ENCODE peak calls at places on chromosome 7, in four cellular contexts. One of them, this sample, is unnamed.

GRCh38 chr7:132511387-132511786 is 64.9 kb downstream of the PLXNA4 start:
- DNase-seq in DMS53: no peak
- DNase-seq in hepatic stellate cell: no peak
- DNase-seq in endothelial cell of umbilical vein: no peak
- DNase-seq in this sample: no peak

GRCh38 chr7:5314864-5315263 is 32.1 kb downstream of the SLC29A4 start:
- DNase-seq in hepatic stellate cell: no peak
- DNase-seq in endothelial cell of umbilical vein: no peak
- DNase-seq in DMS53: no peak
- DNase-seq in this sample: no peak

GRCh38 chr7:42198974-42199668 is 37.9 kb downstream of the GLI3 start:
- DNase-seq in hepatic stellate cell: no peak
- DNase-seq in DMS53: no peak
- DNase-seq in endothelial cell of umbilical vein: no peak
- DNase-seq in this sample: no peak

GRCh38 chr7:2120251-2120660 is 112.5 kb downstream of the MAD1L1 start:
- DNase-seq in DMS53: no peak
- DNase-seq in endothelial cell of umbilical vein: no peak
- DNase-seq in hepatic stellate cell: no peak
- DNase-seq in this sample: no peak

GRCh38 chr7:152756126-152756525 is 3.4 kb upstream of the ACTR3B start:
- DNase-seq in hepatic stellate cell: no peak
- DNase-seq in DMS53: no peak
- DNase-seq in endothelial cell of umbilical vein: no peak
- DNase-seq in this sample: no peak

GRCh38 chr7:51428226-51428887 is 111.7 kb upstream of the COBL start:
- DNase-seq in DMS53: peak; percentile 74
- DNase-seq in hepatic stellate cell: no peak
- DNase-seq in endothelial cell of umbilical vein: no peak
- DNase-seq in this sample: no peak

GRCh38 chr7:116500071-116500853 is 724 bp downstream of the CAV2 start:
- DNase-seq in DMS53: peak; percentile 59
- DNase-seq in hepatic stellate cell: peak; percentile 12
- DNase-seq in endothelial cell of umbilical vein: peak; percentile 78
- DNase-seq in this sample: no peak

GRCh38 chr7:73742753-73743641 is 4.4 kb upstream of the ABHD11 start:
- DNase-seq in endothelial cell of umbilical vein: no peak
- DNase-seq in hepatic stellate cell: no peak
- DNase-seq in DMS53: peak; percentile 100
- DNase-seq in this sample: no peak

GRCh38 chr7:74525881-74526280 is 72.2 kb downstream of the GTF2IRD1 start:
- DNase-seq in DMS53: peak; percentile 99
- DNase-seq in hepatic stellate cell: no peak
- DNase-seq in endothelial cell of umbilical vein: no peak
- DNase-seq in this sample: no peak

GRCh38 chr7:73738220-73738611 is 386 bp downstream of the ABHD11 start:
- DNase-seq in DMS53: peak; percentile 84
- DNase-seq in hepatic stellate cell: peak; percentile 86
- DNase-seq in endothelial cell of umbilical vein: peak; percentile 52
- DNase-seq in this sample: peak; percentile 19

GRCh38 chr7:27641576-27642230 is 21.0 kb downstream of the HIBADH start:
- DNase-seq in endothelial cell of umbilical vein: no peak
- DNase-seq in DMS53: no peak
- DNase-seq in hepatic stellate cell: no peak
- DNase-seq in this sample: no peak

GRCh38 chr7:83794834-83795233 is 145.9 kb upstream of the SEMA3E start:
- DNase-seq in endothelial cell of umbilical vein: no peak
- DNase-seq in DMS53: no peak
- DNase-seq in hepatic stellate cell: no peak
- DNase-seq in this sample: no peak

GRCh38 chr7:122143376-122143750 is 686 bp downstream of the AASS start:
- DNase-seq in DMS53: peak; percentile 50
- DNase-seq in hepatic stellate cell: peak; percentile 27
- DNase-seq in endothelial cell of umbilical vein: peak; percentile 64
- DNase-seq in this sample: no peak

GRCh38 chr7:84674236-84674913 is 479.8 kb upstream of the SEMA3A start:
- DNase-seq in DMS53: no peak
- DNase-seq in hepatic stellate cell: no peak
- DNase-seq in endothelial cell of umbilical vein: peak; percentile 63
- DNase-seq in this sample: no peak

GRCh38 chr7:47582748-47583740 is 1.1 kb upstream of the TNS3 start:
- DNase-seq in endothelial cell of umbilical vein: no peak
- DNase-seq in DMS53: no peak
- DNase-seq in hepatic stellate cell: no peak
- DNase-seq in this sample: no peak

GRCh38 chr7:112951070-112951469 is 135.6 kb downstream of the GPR85 start:
- DNase-seq in hepatic stellate cell: no peak
- DNase-seq in endothelial cell of umbilical vein: no peak
- DNase-seq in DMS53: no peak
- DNase-seq in this sample: no peak

GRCh38 chr7:24129597-24129996 is 154.4 kb upstream of the NPY start:
- DNase-seq in hepatic stellate cell: no peak
- DNase-seq in DMS53: peak; percentile 14
- DNase-seq in endothelial cell of umbilical vein: no peak
- DNase-seq in this sample: no peak

GRCh38 chr7:3673524-3673923 is 372.5 kb downstream of the SDK1 start:
- DNase-seq in hepatic stellate cell: no peak
- DNase-seq in endothelial cell of umbilical vein: peak; percentile 25
- DNase-seq in DMS53: peak; percentile 53
- DNase-seq in this sample: no peak

GRCh38 chr7:127997226-127997922 is 33.9 kb downstream of the LRRC4 start:
- DNase-seq in endothelial cell of umbilical vein: no peak
- DNase-seq in DMS53: no peak
- DNase-seq in hepatic stellate cell: peak; percentile 29
- DNase-seq in this sample: no peak

GRCh38 chr7:94632338-94633024 is 23.5 kb downstream of the SGCE start:
- DNase-seq in DMS53: peak; percentile 68
- DNase-seq in hepatic stellate cell: peak; percentile 48
- DNase-seq in endothelial cell of umbilical vein: peak; percentile 84
- DNase-seq in this sample: peak; percentile 83

GRCh38 chr7:149690688-149691446 is 82.5 kb downstream of the ZNF467 start:
- DNase-seq in DMS53: peak; percentile 97
- DNase-seq in endothelial cell of umbilical vein: peak; percentile 3
- DNase-seq in hepatic stellate cell: peak; percentile 37
- DNase-seq in this sample: no peak

GRCh38 chr7:152341039-152341913 is 94.5 kb downstream of the KMT2C start:
- DNase-seq in endothelial cell of umbilical vein: peak; percentile 65
- DNase-seq in DMS53: peak; percentile 78
- DNase-seq in hepatic stellate cell: peak; percentile 69
- DNase-seq in this sample: peak; percentile 14

GRCh38 chr7:5354460-5355279 is 69.0 kb downstream of the TNRC18 start:
- DNase-seq in hepatic stellate cell: peak; percentile 49
- DNase-seq in DMS53: no peak
- DNase-seq in endothelial cell of umbilical vein: no peak
- DNase-seq in this sample: no peak

GRCh38 chr7:91091631-91092030 is 172.6 kb upstream of the FZD1 start:
- DNase-seq in endothelial cell of umbilical vein: no peak
- DNase-seq in hepatic stellate cell: no peak
- DNase-seq in DMS53: no peak
- DNase-seq in this sample: no peak

GRCh38 chr7:44706788-44707557 is 41.7 kb upstream of the ZMIZ2 start:
- DNase-seq in hepatic stellate cell: no peak
- DNase-seq in endothelial cell of umbilical vein: no peak
- DNase-seq in DMS53: no peak
- DNase-seq in this sample: no peak

GRCh38 chr7:72751978-72752377 is 76.0 kb downstream of the TYW1B start:
- DNase-seq in DMS53: no peak
- DNase-seq in hepatic stellate cell: no peak
- DNase-seq in endothelial cell of umbilical vein: peak; percentile 48
- DNase-seq in this sample: no peak

This sample was measured in amniotic stem cell.